ENCODE peak calls at places on chromosomes 13 and 19, in six cellular contexts. D is foreskin keratinocyte; W is activated naive CD8-positive, alpha-beta T cell treated with anti-CD3 and anti-CD28 coated beads for 36 hours; U is activated CD4-positive, alpha-beta T cell treated with anti-CD3 and anti-CD28 coated beads, Interleukin-2, amount 10 ng/mL, durations not matched to agents 7 days and 5 days; R is psoas muscle; O is activated CD4-positive, CD25-positive, alpha-beta regulatory T cell. S is an unnamed sample.

GRCh38 chr19:36257512-36257876 is 42.6 kb downstream of the ZNF146 start:
- DNase-seq in O (no peak), R (peak; percentile 39), W (no peak), D (no peak), U (no peak), S (no peak)

GRCh38 chr19:6015841-6016545 is 38.1 kb upstream of the RANBP3 start:
- DNase-seq in U (no peak), D (no peak), W (no peak), R (no peak), O (no peak), S (no peak)

GRCh38 chr19:35005256-35005977 is 5.3 kb downstream of the GRAMD1A start:
- DNase-seq in O (no peak), W (no peak), U (no peak), D (no peak), R (no peak), S (no peak)

GRCh38 chr13:113542751-113543424 is 41.7 kb upstream of the TFDP1 start:
- DNase-seq in D (no peak), R (no peak), U (no peak), W (no peak), O (no peak), S (no peak)

GRCh38 chr13:30126903-30127428 is 180.4 kb downstream of the KATNAL1 start:
- DNase-seq in U (no peak), W (no peak), D (no peak), R (no peak), O (no peak), S (no peak)

GRCh38 chr13:85314686-85315085 is 484.5 kb downstream of the SLITRK6 start:
- DNase-seq in U (no peak), R (no peak), O (no peak), D (no peak), W (no peak), S (no peak)

GRCh38 chr19:56594783-56595547 is at the start of gene ZNF71:
- DNase-seq in D (peak; percentile 54), W (peak; percentile 91), O (peak; percentile 73), R (peak; percentile 91), U (peak; percentile 90), S (peak; percentile 23)

GRCh38 chr13:32031025-32031814 is at the start of gene FRY:
- DNase-seq in W (peak; percentile 43), O (no peak), U (peak; percentile 58), R (peak; percentile 56), D (no peak), S (no peak)

GRCh38 chr13:106277483-106278154 is 257.8 kb downstream of the EFNB2 start:
- DNase-seq in D (no peak), R (no peak), W (no peak), O (no peak), U (no peak), S (no peak)

GRCh38 chr13:24505256-24505655 is 7.3 kb downstream of the PARP4 start:
- DNase-seq in D (no peak), O (no peak), R (no peak), U (no peak), W (no peak), S (no peak)

S was measured in GM12878.